ENCODE peak calls at places on chromosomes 4 and X, in seven cellular contexts. One of them, this sample, is unnamed.

GRCh38 chrX:133048751-133049150 is 48.2 kb downstream of the USP26 start:
- DNase-seq in MM.1S: no peak
- DNase-seq in fibroblast of pulmonary artery: no peak
- DNase-seq in GM12865: no peak
- DNase-seq in MG63: no peak
- DNase-seq in astrocyte: no peak
- DNase-seq in cardiac muscle cell: no peak
- DNase-seq in this sample: no peak

GRCh38 chr4:41349021-41349420 is 92.3 kb downstream of the UCHL1 start:
- DNase-seq in MM.1S: no peak
- DNase-seq in fibroblast of pulmonary artery: no peak
- DNase-seq in GM12865: no peak
- DNase-seq in MG63: no peak
- DNase-seq in astrocyte: no peak
- DNase-seq in cardiac muscle cell: no peak
- DNase-seq in this sample: no peak

GRCh38 chr4:175435437-175435836 is 376.6 kb downstream of the GPM6A start:
- DNase-seq in MM.1S: no peak
- DNase-seq in fibroblast of pulmonary artery: peak
- DNase-seq in GM12865: no peak
- DNase-seq in MG63: peak
- DNase-seq in astrocyte: no peak
- DNase-seq in cardiac muscle cell: no peak
- DNase-seq in this sample: no peak

GRCh38 chr4:6148506-6149205 is 51.7 kb downstream of the JAKMIP1 start:
- DNase-seq in MM.1S: peak
- DNase-seq in fibroblast of pulmonary artery: no peak
- DNase-seq in GM12865: no peak
- DNase-seq in MG63: no peak
- DNase-seq in astrocyte: no peak
- DNase-seq in cardiac muscle cell: no peak
- DNase-seq in this sample: no peak

GRCh38 chr4:74181225-74181624 is 23.3 kb downstream of the MTHFD2L start:
- DNase-seq in MM.1S: no peak
- DNase-seq in fibroblast of pulmonary artery: peak
- DNase-seq in GM12865: no peak
- DNase-seq in MG63: no peak
- DNase-seq in astrocyte: peak
- DNase-seq in cardiac muscle cell: no peak
- DNase-seq in this sample: no peak

GRCh38 chr4:15563871-15564270 is 91.3 kb downstream of the FBXL5 start:
- DNase-seq in MM.1S: no peak
- DNase-seq in fibroblast of pulmonary artery: no peak
- DNase-seq in GM12865: no peak
- DNase-seq in MG63: no peak
- DNase-seq in astrocyte: no peak
- DNase-seq in cardiac muscle cell: peak
- DNase-seq in this sample: no peak

GRCh38 chr4:5460106-5460801 is 248.1 kb downstream of the EVC2 start:
- DNase-seq in MM.1S: peak
- DNase-seq in fibroblast of pulmonary artery: peak
- DNase-seq in GM12865: peak
- DNase-seq in MG63: no peak
- DNase-seq in astrocyte: no peak
- DNase-seq in cardiac muscle cell: peak
- DNase-seq in this sample: no peak

GRCh38 chr4:16205298-16206164 is 20.7 kb downstream of the TAPT1 start:
- DNase-seq in MM.1S: peak
- DNase-seq in fibroblast of pulmonary artery: no peak
- DNase-seq in GM12865: peak
- DNase-seq in MG63: no peak
- DNase-seq in astrocyte: no peak
- DNase-seq in cardiac muscle cell: peak
- DNase-seq in this sample: no peak

GRCh38 chr4:45475490-45475889 is 648.4 kb downstream of the GABRG1 start:
- DNase-seq in MM.1S: no peak
- DNase-seq in fibroblast of pulmonary artery: no peak
- DNase-seq in GM12865: no peak
- DNase-seq in MG63: no peak
- DNase-seq in astrocyte: no peak
- DNase-seq in cardiac muscle cell: peak
- DNase-seq in this sample: no peak

GRCh38 chrX:86946569-86946968 is 571.0 kb upstream of the KLHL4 start:
- DNase-seq in MM.1S: peak
- DNase-seq in fibroblast of pulmonary artery: peak
- DNase-seq in GM12865: peak
- DNase-seq in MG63: no peak
- DNase-seq in astrocyte: no peak
- DNase-seq in cardiac muscle cell: peak
- DNase-seq in this sample: no peak

GRCh38 chrX:63913719-63914118 is 128.7 kb upstream of the ARHGEF9 start:
- DNase-seq in MM.1S: no peak
- DNase-seq in fibroblast of pulmonary artery: no peak
- DNase-seq in GM12865: no peak
- DNase-seq in MG63: no peak
- DNase-seq in astrocyte: no peak
- DNase-seq in cardiac muscle cell: no peak
- DNase-seq in this sample: no peak

GRCh38 chrX:102514536-102514935 is 2.0 kb downstream of the TMSB15A start:
- DNase-seq in MM.1S: no peak
- DNase-seq in fibroblast of pulmonary artery: no peak
- DNase-seq in GM12865: no peak
- DNase-seq in MG63: no peak
- DNase-seq in astrocyte: no peak
- DNase-seq in cardiac muscle cell: no peak
- DNase-seq in this sample: no peak

GRCh38 chr4:123599061-123599919 is 202.7 kb downstream of the SPRY1 start:
- DNase-seq in MM.1S: no peak
- DNase-seq in fibroblast of pulmonary artery: peak
- DNase-seq in GM12865: no peak
- DNase-seq in MG63: no peak
- DNase-seq in astrocyte: peak
- DNase-seq in cardiac muscle cell: no peak
- DNase-seq in this sample: no peak

GRCh38 chr4:89496851-89497250 is 189.3 kb upstream of the GPRIN3 start:
- DNase-seq in MM.1S: no peak
- DNase-seq in fibroblast of pulmonary artery: peak
- DNase-seq in GM12865: no peak
- DNase-seq in MG63: no peak
- DNase-seq in astrocyte: peak
- DNase-seq in cardiac muscle cell: no peak
- DNase-seq in this sample: no peak

GRCh38 chr4:75494563-75494962 is 19.6 kb downstream of the RCHY1 start:
- DNase-seq in MM.1S: no peak
- DNase-seq in fibroblast of pulmonary artery: peak
- DNase-seq in GM12865: no peak
- DNase-seq in MG63: no peak
- DNase-seq in astrocyte: peak
- DNase-seq in cardiac muscle cell: no peak
- DNase-seq in this sample: no peak

DNA sequence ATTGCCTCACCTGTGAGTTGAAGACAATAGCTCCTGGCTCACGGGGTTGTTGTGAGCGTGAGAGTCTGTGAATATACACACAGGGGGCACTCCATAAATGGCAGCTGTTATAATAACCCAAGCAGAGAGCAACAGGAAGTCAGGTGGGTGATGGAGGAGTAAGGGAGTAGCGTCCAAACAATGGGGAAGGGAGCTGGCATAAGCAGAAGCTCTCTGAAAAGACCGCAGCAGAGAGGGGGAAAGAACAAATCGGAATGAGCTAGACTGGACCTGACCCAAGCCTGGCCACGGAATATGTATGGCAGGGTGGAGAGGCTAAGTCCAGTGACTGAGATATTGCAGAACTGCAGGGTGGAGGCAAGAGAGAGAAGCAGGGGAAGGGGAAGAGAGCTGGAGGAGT is 6.6 kb upstream of the GJB1 start:
- DNase-seq in MM.1S: no peak
- DNase-seq in fibroblast of pulmonary artery: peak
- DNase-seq in GM12865: no peak
- DNase-seq in MG63: no peak
- DNase-seq in astrocyte: no peak
- DNase-seq in cardiac muscle cell: no peak
- DNase-seq in this sample: no peak
- H3K4me3 ChIP-seq in MM.1S: no peak
- H3K4me3 ChIP-seq in fibroblast of pulmonary artery: no peak
- H3K4me3 ChIP-seq in GM12865: no peak
- H3K4me3 ChIP-seq in MG63: no peak
- H3K4me3 ChIP-seq in astrocyte: no peak
- H3K4me3 ChIP-seq in cardiac muscle cell: no peak
- H3K4me3 ChIP-seq in this sample: no peak

DNA sequence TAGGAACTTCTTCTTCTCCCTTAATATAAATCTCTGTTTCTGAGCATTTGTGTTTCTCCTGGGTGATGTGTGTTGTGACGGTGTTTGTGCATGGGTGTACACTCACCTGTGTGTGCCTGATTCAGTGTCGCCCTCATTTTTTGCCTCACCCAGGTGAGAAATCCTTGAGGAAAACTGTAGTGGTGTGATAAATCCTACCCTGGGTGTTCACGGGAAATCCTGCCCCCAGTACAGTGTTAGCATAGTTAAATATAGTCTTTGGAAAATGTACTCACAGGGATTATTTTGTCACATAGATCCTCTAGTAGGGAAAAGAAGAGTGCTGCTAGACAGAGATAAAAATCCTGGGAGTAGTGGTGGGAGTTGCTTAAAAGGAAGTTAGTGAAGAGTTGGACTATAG is 291.9 kb upstream of the PITX2 start:
- DNase-seq in MM.1S: no peak
- DNase-seq in fibroblast of pulmonary artery: no peak
- DNase-seq in GM12865: no peak
- DNase-seq in MG63: no peak
- DNase-seq in astrocyte: no peak
- DNase-seq in cardiac muscle cell: no peak
- DNase-seq in this sample: no peak
- H3K4me3 ChIP-seq in MM.1S: no peak
- H3K4me3 ChIP-seq in fibroblast of pulmonary artery: no peak
- H3K4me3 ChIP-seq in GM12865: no peak
- H3K4me3 ChIP-seq in MG63: no peak
- H3K4me3 ChIP-seq in astrocyte: no peak
- H3K4me3 ChIP-seq in cardiac muscle cell: no peak
- H3K4me3 ChIP-seq in this sample: no peak

DNA sequence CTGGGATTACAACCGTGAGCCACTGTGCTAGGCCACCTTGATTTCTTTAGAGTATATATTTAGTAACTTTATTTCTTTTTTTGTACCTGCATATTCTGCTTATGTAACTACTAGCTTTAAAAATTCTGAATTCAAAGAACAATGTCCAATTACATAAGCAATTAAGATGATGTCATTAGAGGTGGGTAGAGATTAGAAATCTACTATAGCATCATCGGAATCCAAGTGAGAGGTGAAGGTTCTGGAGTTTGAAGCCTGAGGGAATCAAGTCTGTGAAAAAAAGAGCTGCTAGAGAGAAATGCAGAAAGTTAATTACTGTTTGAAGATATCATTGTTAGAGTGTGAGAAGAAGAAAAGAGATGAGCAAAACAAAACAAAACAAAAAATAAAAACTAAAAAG is 79.0 kb upstream of the ENPEP start:
- DNase-seq in MM.1S: no peak
- DNase-seq in fibroblast of pulmonary artery: no peak
- DNase-seq in GM12865: no peak
- DNase-seq in MG63: no peak
- DNase-seq in astrocyte: no peak
- DNase-seq in cardiac muscle cell: no peak
- DNase-seq in this sample: no peak
- H3K4me3 ChIP-seq in MM.1S: no peak
- H3K4me3 ChIP-seq in fibroblast of pulmonary artery: no peak
- H3K4me3 ChIP-seq in GM12865: no peak
- H3K4me3 ChIP-seq in MG63: no peak
- H3K4me3 ChIP-seq in astrocyte: no peak
- H3K4me3 ChIP-seq in cardiac muscle cell: no peak
- H3K4me3 ChIP-seq in this sample: no peak

GRCh38 chr4:119106036-119107000 is 29.3 kb upstream of the MYOZ2 start:
- DNase-seq in MM.1S: no peak
- DNase-seq in fibroblast of pulmonary artery: peak
- DNase-seq in GM12865: no peak
- DNase-seq in MG63: no peak
- DNase-seq in astrocyte: no peak
- DNase-seq in cardiac muscle cell: no peak
- DNase-seq in this sample: no peak
- H3K4me3 ChIP-seq in MM.1S: no peak
- H3K4me3 ChIP-seq in fibroblast of pulmonary artery: no peak
- H3K4me3 ChIP-seq in GM12865: no peak
- H3K4me3 ChIP-seq in MG63: no peak
- H3K4me3 ChIP-seq in astrocyte: no peak
- H3K4me3 ChIP-seq in cardiac muscle cell: no peak
- H3K4me3 ChIP-seq in this sample: no peak

GRCh38 chr4:121765368-121765705 is 373 bp upstream of the SMIM43 start:
- DNase-seq in MM.1S: no peak
- DNase-seq in fibroblast of pulmonary artery: no peak
- DNase-seq in GM12865: no peak
- DNase-seq in MG63: no peak
- DNase-seq in astrocyte: no peak
- DNase-seq in cardiac muscle cell: no peak
- DNase-seq in this sample: no peak
- H3K4me3 ChIP-seq in MM.1S: no peak
- H3K4me3 ChIP-seq in fibroblast of pulmonary artery: peak
- H3K4me3 ChIP-seq in GM12865: no peak
- H3K4me3 ChIP-seq in MG63: peak
- H3K4me3 ChIP-seq in astrocyte: peak
- H3K4me3 ChIP-seq in cardiac muscle cell: peak
- H3K4me3 ChIP-seq in this sample: peak